ENCODE peak calls at places on chromosomes 7 and 10, in six cellular contexts. P is stomach, Y is tibial nerve, W is GM12878, R is transverse colon, X is H1. K is an unnamed sample.

GRCh38 chr10:123784636-123785035 is 107.0 kb downstream of the CPXM2 start:
- DNase-seq in W (no peak), X (no peak), Y (no peak), R (no peak), P (no peak), K (no peak)

GRCh38 chr7:5216931-5217330 is 26.9 kb downstream of the WIPI2 start:
- DNase-seq in W (no peak), P (no peak), X (no peak), Y (peak), R (no peak), K (peak)

GRCh38 chr7:73907554-73908122 is 46.7 kb downstream of the TMEM270 start:
- DNase-seq in P (no peak), X (no peak), W (no peak), Y (peak), R (no peak), K (no peak)

GRCh38 chr10:118369806-118370205 is 27.7 kb upstream of the FAM204A start:
- DNase-seq in R (no peak), W (no peak), Y (no peak), X (no peak), P (no peak), K (no peak)

GRCh38 chr7:46463170-46463569 is 542.1 kb upstream of the IGFBP3 start:
- DNase-seq in W (no peak), P (no peak), Y (no peak), X (no peak), R (no peak), K (no peak)

GRCh38 chr10:4635883-4636282 is 190.1 kb upstream of the AKR1E2 start:
- DNase-seq in X (no peak), W (no peak), Y (no peak), P (no peak), R (no peak), K (no peak)

GRCh38 chr7:51369746-51370145 is 53.1 kb upstream of the COBL start:
- DNase-seq in P (no peak), R (no peak), Y (no peak), X (no peak), W (no peak), K (no peak)

GRCh38 chr10:42691361-42692120 is 53.2 kb upstream of the ZNF33B start:
- DNase-seq in X (no peak), R (no peak), P (no peak), Y (no peak), W (no peak), K (no peak)

GRCh38 chr7:75946207-75946855 is 31.4 kb downstream of the POR start:
- DNase-seq in X (no peak), R (no peak), Y (no peak), W (no peak), P (no peak), K (no peak)

GRCh38 chr10:84654671-84655070 is 326.3 kb downstream of the CCSER2 start:
- DNase-seq in P (no peak), R (no peak), Y (no peak), X (no peak), W (peak), K (no peak)

GRCh38 chr10:29804025-29804852 is 169.5 kb upstream of the SVIL start:
- DNase-seq in R (peak), W (no peak), Y (no peak), P (peak), X (no peak), K (no peak)

GRCh38 chr10:125719173-125720001 is at the start of gene EDRF1:
- DNase-seq in W (peak), Y (peak), P (peak), R (peak), X (peak), K (peak)

GRCh38 chr10:116470768-116471415 is 43.2 kb downstream of the PNLIPRP3 start:
- DNase-seq in R (peak), W (no peak), Y (no peak), P (no peak), X (peak), K (no peak)

GRCh38 chr7:35513192-35513591 is 181.7 kb downstream of the HERPUD2 start:
- DNase-seq in R (no peak), X (no peak), Y (no peak), W (no peak), P (no peak), K (no peak)

GRCh38 chr10:92678196-92678595 is 11.6 kb upstream of the HHEX start:
- DNase-seq in R (no peak), X (no peak), Y (no peak), P (no peak), W (no peak), K (no peak)

GRCh38 chr10:3199488-3199887 is 26.9 kb upstream of the PITRM1 start:
- DNase-seq in R (no peak), P (no peak), X (no peak), Y (no peak), W (no peak), K (no peak)

GRCh38 chr7:13904689-13905088 is 84.8 kb downstream of the ETV1 start:
- DNase-seq in R (no peak), W (no peak), X (no peak), Y (no peak), P (no peak), K (no peak)

GRCh38 chr7:28564755-28565374 is 152.5 kb downstream of the CREB5 start:
- DNase-seq in Y (no peak), P (no peak), X (no peak), W (no peak), R (no peak), K (no peak)

GRCh38 chr10:21048086-21048485 is 151.0 kb upstream of the NEBL start:
- DNase-seq in W (no peak), X (no peak), Y (no peak), P (no peak), R (no peak), K (no peak)

GRCh38 chr7:43439631-43440401 is 143.1 kb upstream of the STK17A start:
- DNase-seq in X (peak), P (peak), W (peak), R (peak), Y (no peak), K (no peak)

GRCh38 chr10:61404771-61405170 is 48.4 kb downstream of the TMEM26 start:
- DNase-seq in W (no peak), Y (no peak), R (no peak), P (no peak), X (no peak), K (no peak)

GRCh38 chr10:93235686-93236085 is 162.0 kb downstream of the CYP26A1 start:
- DNase-seq in P (no peak), W (no peak), Y (no peak), R (no peak), X (no peak), K (no peak)

GRCh38 chr10:22002531-22003110 is 909 bp downstream of the DNAJC1 start:
- DNase-seq in P (no peak), X (no peak), Y (no peak), W (no peak), R (no peak), K (no peak)

GRCh38 chr10:124225029-124225467 is 131.7 kb upstream of the CHST15 start:
- DNase-seq in R (no peak), Y (no peak), X (no peak), P (peak), W (no peak), K (no peak)

GRCh38 chr10:32980242-32980557 is 22.2 kb upstream of the ITGB1 start:
- DNase-seq in P (no peak), R (no peak), Y (no peak), X (no peak), W (no peak), K (no peak)

GRCh38 chr10:32981760-32982159 is 23.7 kb upstream of the ITGB1 start:
- DNase-seq in Y (no peak), X (no peak), P (peak), W (no peak), R (peak), K (no peak)

GRCh38 chr10:32982293-32982709 is 24.3 kb upstream of the ITGB1 start:
- DNase-seq in P (no peak), R (no peak), W (no peak), X (no peak), Y (no peak), K (no peak)

GRCh38 chr10:32979041-32979440 is 21.0 kb upstream of the ITGB1 start:
- DNase-seq in P (no peak), W (no peak), R (no peak), Y (no peak), X (no peak), K (no peak)

DNA sequence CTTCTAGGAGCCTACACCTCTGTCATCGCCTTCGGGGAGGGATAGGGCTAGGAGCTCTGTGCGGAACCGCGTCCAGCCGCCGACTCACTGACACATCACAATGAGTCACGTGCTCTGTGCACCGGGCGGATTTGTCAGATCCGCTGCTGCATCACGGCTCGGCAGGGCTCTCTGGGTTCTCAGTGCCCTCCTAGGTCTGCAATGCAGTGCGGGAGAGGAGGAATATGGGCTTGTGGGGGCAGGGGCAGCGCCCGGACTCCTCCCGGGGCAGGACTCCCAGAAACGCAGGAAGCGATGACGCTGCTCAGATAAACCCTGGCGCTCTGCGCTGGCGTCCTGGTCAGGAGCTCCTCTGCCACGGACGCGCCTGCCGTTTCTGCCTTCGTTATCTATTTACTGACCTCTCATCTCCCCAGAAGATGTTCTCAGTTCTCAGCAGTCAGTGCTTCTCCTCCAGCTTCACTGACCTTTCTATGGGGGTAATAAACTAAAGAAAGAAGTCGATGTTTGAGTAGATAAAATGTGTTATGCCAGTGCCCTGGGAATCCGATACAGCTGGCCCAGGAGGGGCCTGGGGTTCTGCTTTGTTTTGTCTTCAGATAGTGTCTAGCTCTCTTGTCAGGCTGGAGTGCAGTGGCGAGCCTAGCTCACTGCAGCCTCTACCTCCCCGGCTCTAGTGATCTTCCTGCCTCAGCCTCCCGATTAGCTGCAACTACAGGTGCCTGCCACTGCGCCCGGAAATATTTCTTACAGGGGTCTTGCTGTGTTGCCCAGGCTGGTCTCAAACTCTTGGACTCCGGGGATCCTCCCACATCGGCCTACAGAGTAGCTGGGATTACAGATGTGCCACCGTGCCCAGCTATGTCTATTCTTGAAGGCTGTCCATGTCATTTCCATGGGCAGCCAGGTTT is 22.8 kb upstream of the ITGB1 start:
- DNase-seq in X (peak), Y (peak), W (no peak), P (peak), R (peak), K (peak)
- TF ChIP-seq EP300 in X (no peak), Y (peak), W (no peak), P (peak), R (peak), K (no peak)

DNA sequence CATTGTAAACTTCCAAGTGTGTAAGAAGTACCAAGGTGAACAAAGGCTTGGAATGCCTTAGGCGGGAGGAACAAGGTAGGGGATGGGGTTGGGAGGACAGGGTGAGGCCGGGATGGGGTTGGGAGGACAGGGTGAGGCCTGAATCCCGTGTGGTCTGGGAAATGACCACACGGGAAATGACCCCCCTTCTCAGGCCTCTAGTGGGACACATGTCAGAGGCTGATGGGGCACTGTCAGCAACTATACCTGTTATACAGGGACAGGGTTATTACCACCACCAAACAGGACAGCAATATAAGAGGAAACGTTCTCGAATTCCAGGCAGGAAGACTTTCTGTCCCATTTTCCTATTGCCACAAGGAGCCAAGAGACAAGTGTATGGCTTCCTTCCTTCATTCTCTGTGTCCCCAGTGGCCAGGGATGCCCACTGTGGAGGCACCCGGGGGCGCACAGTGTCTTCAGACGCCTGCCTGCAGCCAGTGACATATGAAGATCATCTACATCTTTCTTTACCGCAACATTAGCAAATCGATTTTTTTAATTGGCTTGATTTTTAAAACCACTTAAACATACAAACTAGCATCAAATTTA is 1.3 kb downstream of the MKI67 start:
- DNase-seq in P (no peak), X (no peak), R (peak), W (no peak), Y (no peak), K (no peak)
- TF ChIP-seq CTCF in P (no peak), X (no peak), R (no peak), W (no peak), Y (no peak), K (no peak)

GRCh38 chr10:97321032-97321806 is 2.1 kb downstream of the FRAT1 start:
- DNase-seq in R (peak), Y (no peak), W (no peak), X (no peak), P (no peak), K (peak)
- TF ChIP-seq POLR2A in R (peak), Y (no peak), W (no peak), X (no peak), P (no peak), K (no peak)

GRCh38 chr10:70782401-70783055 is 2.6 kb downstream of the TBATA start:
- DNase-seq in P (no peak), Y (no peak), W (no peak), X (no peak), R (no peak), K (no peak)
- TF ChIP-seq EP300 in P (no peak), Y (no peak), W (no peak), X (no peak), R (no peak), K (no peak)

GRCh38 chr7:44461387-44461786 is 29.1 kb downstream of the NUDCD3 start:
- DNase-seq in R (no peak), X (no peak), P (no peak), Y (no peak), W (peak), K (no peak)

GRCh38 chr7:44465490-44465889 is 25.0 kb downstream of the NUDCD3 start:
- DNase-seq in R (no peak), W (no peak), Y (no peak), P (no peak), X (no peak), K (no peak)

GRCh38 chr7:44460325-44460724 is 30.1 kb downstream of the NUDCD3 start:
- DNase-seq in P (no peak), Y (no peak), W (peak), R (peak), X (no peak), K (no peak)

GRCh38 chr7:44466300-44467216 is 23.9 kb downstream of the NUDCD3 start:
- DNase-seq in W (no peak), P (no peak), X (no peak), Y (no peak), R (no peak), K (no peak)

GRCh38 chr7:44463169-44463808 is 27.2 kb downstream of the NUDCD3 start:
- DNase-seq in R (no peak), W (no peak), Y (no peak), P (no peak), X (no peak), K (no peak)
- TF ChIP-seq CTCF in R (no peak), W (peak), Y (no peak), P (no peak), X (no peak), K (no peak)

GRCh38 chr10:24451325-24451820 is 242.4 kb downstream of the KIAA1217 start:
- DNase-seq in X (no peak), W (no peak), Y (no peak), P (no peak), R (no peak), K (no peak)
- TF ChIP-seq POLR2A in X (no peak), W (no peak), Y (no peak), P (no peak), R (no peak), K (no peak)

K was measured in ovary.